ENCODE peak calls at places on chromosomes 3 and 15, in four cellular contexts. F, E, C and D are unnamed samples.

GRCh38 chr3:13367728-13368127 is 52.4 kb downstream of the NUP210 start:
- DNase-seq in E (no peak), C (no peak), F (no peak), D (no peak)

GRCh38 chr3:140186421-140186920 is 251.5 kb downstream of the CLSTN2 start:
- DNase-seq in C (no peak), E (no peak), F (no peak), D (peak)

GRCh38 chr3:188361888-188362287 is 207.9 kb downstream of the LPP start:
- DNase-seq in E (no peak), F (no peak), C (no peak), D (no peak)

GRCh38 chr15:32974691-32975090 is 219.8 kb downstream of the FMN1 start:
- DNase-seq in C (no peak), E (no peak), F (no peak), D (peak)

GRCh38 chr15:82928711-82929110 is 23.8 kb downstream of the HOMER2 start:
- DNase-seq in F (no peak), E (no peak), C (no peak), D (no peak)

GRCh38 chr3:135246027-135246426 is 451.0 kb downstream of the EPHB1 start:
- DNase-seq in C (no peak), E (no peak), F (no peak), D (no peak)

GRCh38 chr3:100602506-100603444 is 6.6 kb upstream of the ADGRG7 start:
- DNase-seq in F (peak), E (no peak), C (no peak), D (peak)

GRCh38 chr15:31367730-31368344 is 41.2 kb downstream of the KLF13 start:
- DNase-seq in E (no peak), C (no peak), F (no peak), D (no peak)

GRCh38 chr15:62547584-62547983 is 382.5 kb upstream of the C2CD4B start:
- DNase-seq in E (no peak), F (no peak), C (no peak), D (no peak)

GRCh38 chr3:128523591-128523990 is 30.6 kb upstream of the GATA2 start:
- DNase-seq in E (no peak), F (no peak), C (no peak), D (no peak)

GRCh38 chr3:128367726-128368125 is 99.0 kb downstream of the DNAJB8 start:
- DNase-seq in C (no peak), F (no peak), E (no peak), D (peak)

GRCh38 chr3:167870201-167870600 is 134.7 kb downstream of the SERPINI1 start:
- DNase-seq in E (no peak), F (no peak), C (no peak), D (no peak)

GRCh38 chr3:167872941-167873340 is 137.4 kb downstream of the SERPINI1 start:
- DNase-seq in C (no peak), F (no peak), E (no peak), D (no peak)

GRCh38 chr3:167870743-167871142 is 135.2 kb downstream of the SERPINI1 start:
- DNase-seq in E (no peak), C (no peak), F (no peak), D (no peak)

GRCh38 chr3:167874667-167875372 is 139.3 kb downstream of the SERPINI1 start:
- DNase-seq in C (no peak), E (no peak), F (no peak), D (no peak)

GRCh38 chr3:167872032-167872431 is 136.5 kb downstream of the SERPINI1 start:
- DNase-seq in C (no peak), F (no peak), E (no peak), D (no peak)
- TF ChIP-seq FOS in C (no peak), F (no peak), E (no peak), D (no peak)

DNA sequence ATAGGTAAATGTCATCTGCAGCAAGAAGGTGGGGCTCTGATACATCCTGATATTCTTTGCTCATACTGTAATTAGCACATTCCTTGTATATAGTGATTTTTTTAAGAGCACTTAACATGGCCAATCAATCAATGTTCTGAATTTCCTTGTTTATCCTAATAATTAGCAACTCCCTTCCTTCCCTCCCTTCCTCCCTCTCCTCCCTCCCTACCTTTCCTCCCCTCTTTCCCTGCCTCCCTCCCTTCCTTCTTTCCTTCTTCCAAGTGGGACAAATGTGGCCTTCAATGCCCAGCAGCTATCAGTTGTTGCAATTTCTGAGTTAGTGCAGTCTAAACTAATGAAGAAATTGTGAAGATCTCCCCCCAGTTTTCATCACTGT is 85.9 kb upstream of the LIMD1 start:
- DNase-seq in F (no peak), C (no peak), E (no peak), D (no peak)
- H3K4me3 ChIP-seq in F (no peak), C (no peak), E (no peak), D (no peak)

GRCh38 chr3:124883766-124884473 is 3.2 kb downstream of the ITGB5 start:
- DNase-seq in E (no peak), C (no peak), F (no peak), D (peak)

GRCh38 chr3:124886168-124887051 is 755 bp downstream of the ITGB5 start:
- DNase-seq in E (peak), F (no peak), C (peak), D (peak)

GRCh38 chr3:124887177-124887995 is at the start of gene ITGB5:
- DNase-seq in E (peak), C (peak), F (no peak), D (peak)

GRCh38 chr3:124887996-124888298 is 782 bp upstream of the ITGB5 start:
- DNase-seq in F (no peak), E (no peak), C (no peak), D (no peak)

GRCh38 chr3:124885466-124886167 is 1.5 kb downstream of the ITGB5 start:
- DNase-seq in E (peak), C (no peak), F (no peak), D (no peak)
- TF ChIP-seq FOS in E (no peak), C (no peak), F (no peak), D (no peak)

GRCh38 chr3:44661189-44661588 is 12.7 kb downstream of the ZNF35 start:
- DNase-seq in C (no peak), E (no peak), F (no peak), D (no peak)
- H3K4me3 ChIP-seq in C (no peak), E (no peak), F (no peak), D (no peak)

GRCh38 chr3:9692416-9692815 is 11.2 kb upstream of the CPNE9 start:
- DNase-seq in F (no peak), E (no peak), C (no peak), D (no peak)
- TF ChIP-seq FOS in F (no peak), E (no peak), C (no peak), D (no peak)

DNA sequence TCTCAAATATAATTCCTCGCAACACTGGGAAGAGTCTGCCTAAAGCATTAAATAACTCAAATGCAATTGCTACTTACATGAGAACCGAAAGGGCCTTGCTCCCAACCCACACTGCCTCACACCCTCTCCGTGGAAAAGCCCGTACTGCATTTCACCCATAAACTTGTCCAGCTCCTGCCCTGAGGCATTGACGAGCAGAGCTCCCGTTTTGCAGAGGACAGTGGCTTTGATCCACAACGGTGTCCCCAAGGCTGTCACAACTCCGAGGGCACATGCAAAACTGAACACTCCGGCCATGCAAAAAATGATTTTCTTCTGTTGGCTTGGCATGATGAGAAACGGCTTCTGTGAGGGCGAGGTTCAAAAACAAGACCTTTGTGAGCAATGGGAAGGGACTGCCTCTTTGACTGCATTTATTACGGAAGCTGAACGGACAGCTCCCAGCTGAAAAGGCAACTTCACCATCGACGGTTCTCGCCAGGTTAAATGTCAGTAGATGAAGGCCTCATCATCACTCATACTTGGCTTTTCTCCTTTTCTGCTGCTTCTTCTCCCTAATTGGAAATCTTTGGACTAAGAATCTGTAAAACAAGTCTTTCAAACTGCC is at the start of gene CLRN1:
- DNase-seq in F (no peak), C (no peak), E (no peak), D (no peak)
- H3K4me3 ChIP-seq in F (no peak), C (no peak), E (no peak), D (no peak)

DNA sequence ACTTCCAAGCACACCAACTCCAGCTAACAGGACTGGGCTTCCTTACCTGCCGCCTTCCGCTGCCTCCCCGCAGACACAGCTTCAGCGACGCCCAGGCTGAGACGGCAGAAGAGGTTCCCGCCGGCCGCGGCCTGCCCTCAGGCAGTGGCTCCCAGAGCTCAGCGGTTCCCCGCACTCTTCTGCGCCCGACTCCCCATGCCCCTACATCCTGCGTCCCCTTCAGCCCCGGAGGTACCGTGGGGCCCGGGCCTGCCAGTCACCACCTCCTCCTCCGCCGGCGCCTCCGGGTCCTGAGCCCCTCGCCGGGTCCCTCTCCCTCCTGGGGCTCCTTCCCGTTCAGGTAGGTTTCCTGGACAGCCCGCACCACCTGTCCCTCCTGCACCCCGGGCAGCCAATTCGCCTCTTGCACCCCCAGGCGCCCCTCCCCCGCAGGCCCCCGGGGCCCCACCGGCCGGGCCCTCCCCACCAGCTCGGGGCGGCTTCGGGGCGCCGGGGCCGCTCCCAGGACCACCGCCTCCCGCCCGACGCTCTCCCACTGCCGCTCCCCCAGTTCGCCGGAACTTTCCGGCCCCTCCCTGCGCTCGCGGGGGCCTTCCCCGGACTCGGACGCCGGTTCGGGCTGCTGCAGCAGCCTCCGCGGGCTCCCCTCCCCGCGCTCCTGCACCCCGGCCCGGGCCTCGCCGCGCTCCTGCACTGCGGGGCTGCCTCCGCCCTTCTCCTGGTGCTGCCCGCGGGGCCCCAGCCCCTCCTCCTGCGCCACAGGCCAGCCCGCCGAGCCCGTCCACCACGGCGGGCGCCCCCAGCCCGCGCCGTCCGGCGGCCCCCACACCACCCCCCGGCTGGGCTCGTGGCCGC is at the start of gene TNK2:
- DNase-seq in C (peak), F (no peak), E (no peak), D (no peak)
- TF ChIP-seq FOS in C (no peak), F (no peak), E (no peak), D (no peak)

DNA sequence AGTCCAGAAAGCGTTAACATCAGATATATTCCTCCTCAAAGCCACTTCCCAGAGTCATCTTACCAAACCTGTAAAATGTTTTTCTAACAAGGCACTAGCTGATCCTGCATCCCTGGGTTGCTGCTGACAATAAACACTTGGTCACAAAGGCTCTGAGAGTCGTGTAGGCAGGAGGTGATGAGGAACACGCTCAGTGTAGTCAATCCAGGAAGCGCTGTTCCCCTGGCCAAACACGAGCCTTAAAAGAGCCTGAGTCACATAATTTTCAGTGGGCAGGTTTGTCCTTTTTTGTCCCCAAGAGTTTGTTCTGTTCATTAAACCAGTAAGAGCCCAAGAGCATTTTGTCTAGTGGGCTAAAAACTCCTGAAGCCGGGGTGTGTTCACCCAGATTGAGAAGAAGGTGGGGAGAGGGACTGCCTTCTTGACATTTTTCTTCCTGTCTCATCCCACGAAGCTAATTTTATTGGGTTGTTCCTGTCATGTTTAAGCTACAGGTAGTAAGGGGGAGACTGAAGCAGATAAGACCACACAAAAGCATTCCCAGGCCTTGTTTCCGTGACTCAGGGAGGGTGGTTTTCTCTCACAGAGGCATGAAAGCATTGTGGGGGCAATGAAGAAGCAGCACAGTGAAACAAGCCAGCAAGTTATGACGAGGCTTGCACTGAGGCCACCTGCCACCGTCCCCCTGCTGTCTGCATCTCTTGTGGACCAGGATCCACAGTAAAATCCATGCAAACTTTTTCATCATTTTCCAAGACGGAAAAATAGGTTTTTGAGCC is 73.7 kb downstream of the FOXB1 start:
- DNase-seq in C (no peak), F (no peak), E (no peak), D (no peak)
- H3K4me3 ChIP-seq in C (no peak), F (no peak), E (no peak), D (no peak)

DNA sequence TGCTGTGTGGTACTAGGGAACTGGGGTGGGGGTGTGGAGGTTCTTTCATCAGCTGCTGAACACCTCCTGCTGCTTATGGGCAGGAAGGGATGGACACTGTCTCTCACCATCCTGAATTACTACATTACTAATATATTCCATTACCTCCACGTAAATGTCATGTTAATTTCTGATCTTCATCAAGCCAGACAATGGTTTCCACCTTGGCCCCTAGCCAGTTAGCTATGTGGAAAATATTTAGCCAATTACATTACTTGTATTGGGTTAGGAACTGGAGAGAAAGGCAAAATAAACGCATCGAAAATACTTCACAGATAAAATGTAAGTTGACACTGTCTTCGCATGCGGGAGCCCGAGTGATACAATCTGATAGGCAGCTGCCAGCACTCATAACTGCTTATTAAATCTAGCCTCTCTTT is 95.1 kb downstream of the FOXP1 start:
- DNase-seq in C (no peak), F (no peak), E (peak), D (no peak)
- TF ChIP-seq FOS in C (no peak), F (no peak), E (no peak), D (no peak)

DNA sequence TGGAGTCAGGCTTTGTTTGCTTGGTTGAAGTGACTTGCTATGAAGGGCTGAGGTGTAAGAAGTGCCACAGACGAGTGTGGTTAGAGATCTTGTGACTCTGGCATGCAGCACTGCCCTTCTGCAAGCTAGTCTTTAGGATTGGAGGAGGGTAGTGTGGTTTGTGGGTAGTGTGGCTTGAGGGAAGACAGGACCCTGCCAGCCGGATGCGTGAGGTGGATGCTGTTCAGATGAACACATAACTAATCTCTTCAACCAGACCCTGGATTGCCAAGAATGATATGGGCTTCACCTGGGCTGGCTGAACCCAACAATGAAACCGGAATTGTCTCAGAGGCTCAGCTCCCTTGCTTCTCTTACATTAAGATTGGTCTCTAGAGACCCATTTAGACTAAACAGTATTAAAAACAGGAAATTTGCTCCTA is 32.7 kb downstream of the STARD9 start:
- DNase-seq in E (peak), F (peak), C (no peak), D (no peak)
- H3K4me3 ChIP-seq in E (no peak), F (no peak), C (no peak), D (no peak)